ENCODE peak calls at places on chromosomes 11 and 22, in eight cellular contexts. L is AG09309, G is heart right ventricle, E is brain microvascular endothelial cell, P is fibroblast of villous mesenchyme, N is H1, X is fibroblast of mammary gland, T is neural progenitor cell. S is an unnamed sample.

GRCh38 chr11:12008790-12009616 is 577 bp upstream of the DKK3 start:
- DNase-seq in L (no peak), G (peak; percentile 68), T (peak; percentile 89), E (no peak), X (no peak), P (peak; percentile 63), N (no peak), S (no peak)

GRCh38 chr11:62542750-62543567 is 3.6 kb downstream of the AHNAK start:
- DNase-seq in G (peak; percentile 88), P (peak; percentile 82), T (peak; percentile 89), N (no peak), E (peak; percentile 55), X (peak; percentile 86), L (no peak), S (peak; percentile 47)

GRCh38 chr11:1297011-1297575 is 12.3 kb downstream of the TOLLIP start:
- DNase-seq in P (no peak), G (no peak), N (no peak), X (no peak), L (no peak), T (no peak), E (no peak), S (no peak)

GRCh38 chr11:71324788-71325417 is 72.5 kb upstream of the SHANK2 start:
- DNase-seq in X (no peak), T (no peak), P (no peak), N (no peak), G (no peak), E (no peak), L (no peak), S (no peak)

GRCh38 chr11:106461148-106461547 is 383.7 kb downstream of the AASDHPPT start:
- DNase-seq in G (peak; percentile 14), X (no peak), T (no peak), E (no peak), N (no peak), P (no peak), L (no peak), S (no peak)

GRCh38 chr11:46896719-46897406 is 21.5 kb downstream of the LRP4 start:
- DNase-seq in X (peak; percentile 49), G (no peak), P (peak; percentile 46), L (no peak), N (no peak), T (peak; percentile 39), E (peak; percentile 31), S (no peak)

GRCh38 chr22:41913842-41914534 is 886 bp downstream of the SHISA8 start:
- DNase-seq in G (no peak), T (peak; percentile 74), X (no peak), N (no peak), P (no peak), L (no peak), E (no peak), S (no peak)

GRCh38 chr11:44716256-44716655 is 10.5 kb upstream of the TSPAN18 start:
- DNase-seq in G (no peak), L (no peak), T (no peak), E (no peak), P (no peak), X (no peak), N (no peak), S (no peak)

GRCh38 chr11:131912127-131912526 is 541.7 kb downstream of the NTM start:
- DNase-seq in X (no peak), L (no peak), G (no peak), N (no peak), T (no peak), P (no peak), E (no peak), S (no peak)

GRCh38 chr11:834371-835316 is 1.9 kb downstream of the CD151 start:
- DNase-seq in N (no peak), X (peak; percentile 62), E (no peak), L (no peak), G (peak; percentile 82), T (no peak), P (peak; percentile 71), S (peak; percentile 95)

GRCh38 chr11:74269161-74269809 is 42.2 kb downstream of the P4HA3 start:
- DNase-seq in N (no peak), L (no peak), E (no peak), T (no peak), P (peak; percentile 93), X (peak; percentile 50), G (no peak), S (no peak)

GRCh38 chr11:112087212-112087611 is 539 bp downstream of the SDHD start:
- DNase-seq in E (no peak), N (no peak), P (no peak), G (no peak), T (peak; percentile 3), L (no peak), X (no peak), S (no peak)

GRCh38 chr11:112085822-112086421 is 634 bp downstream of the TIMM8B start:
- DNase-seq in N (no peak), E (peak; percentile 29), T (no peak), G (no peak), X (peak; percentile 42), L (no peak), P (peak; percentile 24), S (no peak)

GRCh38 chr11:112082729-112083128 is 3.8 kb downstream of the TIMM8B start:
- DNase-seq in G (no peak), X (peak; percentile 86), N (no peak), T (no peak), P (peak; percentile 93), L (no peak), E (peak; percentile 54), S (no peak)

GRCh38 chr11:112086422-112087191 is at the start of the genes SDHD and TIMM8B:
- DNase-seq in N (peak; percentile 84), E (peak; percentile 95), L (peak; percentile 82), X (peak; percentile 97), T (peak; percentile 99), G (peak; percentile 95), P (peak; percentile 98), S (peak; percentile 85)
- TF ChIP-seq CTCF in N (no peak), E (peak; percentile 67), L (peak; percentile 50), X (peak; percentile 24), T (peak; percentile 38), G (no peak), P (peak; percentile 31), S (peak; percentile 36)

GRCh38 chr11:4606231-4607015 is 1.6 kb downstream of the TRIM68 start:
- DNase-seq in E (no peak), P (peak; percentile 20), X (peak; percentile 43), L (peak; percentile 11), N (no peak), T (no peak), G (no peak), S (no peak)
- H3K4me3 ChIP-seq in E (no peak overlapping the region), P (peak overlapping the region; percentile 78), X (no peak overlapping the region), L (no peak overlapping the region), N (no peak overlapping the region), T (peak overlapping the region; percentile 64), G (no peak overlapping the region), S (peak overlapping the region; percentile 70)

GRCh38 chr11:4118107-4118506 is 23.5 kb downstream of the RRM1 start:
- DNase-seq in P (peak; percentile 33), N (no peak), X (peak; percentile 41), T (no peak), G (no peak), E (peak; percentile 31), L (no peak), S (no peak)
- TF ChIP-seq CTCF in P (no peak), N (no peak), X (no peak), T (no peak), G (no peak), E (no peak), L (no peak), S (no peak)

DNA sequence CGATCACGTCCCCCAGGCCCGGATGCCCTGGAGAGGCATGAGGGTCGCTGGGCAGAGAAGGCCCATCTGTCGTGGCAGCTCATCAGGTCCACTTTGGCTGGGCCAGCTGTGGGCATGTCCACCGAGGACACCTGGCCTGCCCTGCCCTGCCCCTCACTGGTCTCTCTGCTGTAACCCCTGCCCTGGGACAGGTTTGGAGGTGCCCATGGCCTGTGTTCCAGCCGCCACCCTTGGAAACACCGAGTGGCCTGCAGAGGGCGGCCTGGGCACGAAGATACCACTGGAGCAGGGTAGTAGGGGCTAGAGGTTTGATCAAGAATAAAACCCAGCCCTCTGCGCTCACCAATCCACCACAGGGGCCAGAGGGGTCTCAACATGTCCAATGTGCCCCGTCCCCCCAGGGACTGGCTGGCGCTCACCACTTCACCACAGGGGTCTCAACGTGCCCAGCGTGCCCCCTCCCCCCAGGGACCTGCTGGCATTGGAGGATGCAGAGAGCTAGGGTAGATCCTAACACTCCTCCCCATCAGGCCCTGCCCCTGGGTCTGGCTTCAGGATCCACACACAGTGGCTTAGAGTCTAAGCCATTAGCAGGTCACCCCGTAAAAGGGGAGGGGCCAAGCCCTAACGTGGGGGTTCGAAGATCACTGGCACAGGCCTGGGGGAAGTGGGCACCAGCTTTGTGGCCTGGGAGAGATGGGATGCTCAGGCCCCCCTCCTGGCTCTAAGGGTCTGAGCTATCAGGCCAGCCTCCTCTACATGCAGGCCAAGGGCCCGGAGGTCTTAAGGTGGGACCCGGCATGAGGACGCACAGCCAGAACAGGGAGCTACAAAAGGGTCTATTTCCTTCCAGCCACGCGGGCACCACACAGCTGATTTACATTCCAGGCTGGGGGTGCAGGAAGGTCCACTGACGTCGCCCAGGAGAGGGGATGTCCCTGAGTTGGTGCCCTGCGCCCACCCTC is 1.3 kb upstream of the HDAC10 start:
- DNase-seq in G (peak; percentile 78), L (no peak), N (no peak), P (peak; percentile 62), E (peak; percentile 55), X (peak; percentile 59), T (peak; percentile 83), S (peak; percentile 88)
- H3K4me3 ChIP-seq in G (no peak overlapping the region), L (no peak overlapping the region), N (peak overlapping the region; percentile 80), P (no peak overlapping the region), E (no peak overlapping the region), X (no peak overlapping the region), T (no peak overlapping the region), S (no peak overlapping the region)

DNA sequence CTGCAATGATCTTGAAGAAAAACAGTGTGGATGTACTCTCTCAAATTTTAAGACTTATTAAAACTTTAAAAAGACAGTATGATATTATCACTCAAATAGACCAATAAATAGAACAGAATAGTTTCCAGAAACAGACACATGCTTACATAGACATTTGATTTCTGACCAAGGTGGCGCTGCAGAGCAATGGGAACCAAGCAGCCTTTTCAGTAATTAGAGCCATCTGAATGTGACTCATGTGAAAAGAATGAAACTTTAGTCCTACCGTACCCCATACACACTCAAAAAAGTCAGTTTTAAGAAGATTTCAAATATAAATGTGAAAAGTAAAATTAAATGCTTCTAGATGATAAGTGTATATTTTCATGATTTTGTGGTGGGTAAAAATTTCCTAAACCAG is 74.2 kb upstream of the MS4A8 start:
- DNase-seq in G (no peak), T (peak; percentile 49), P (peak; percentile 31), E (peak; percentile 70), L (peak; percentile 4), X (peak; percentile 62), N (peak; percentile 9), S (no peak)
- TF ChIP-seq CTCF in G (no peak), T (peak; percentile 57), P (no peak), E (peak; percentile 51), L (peak; percentile 25), X (peak; percentile 42), N (peak; percentile 40), S (no peak)